ENCODE peak calls at places on chromosome 3, in six cellular contexts. P is vagina, Y is GM20000, G is GM23338, R is RWPE1, W is upper lobe of right lung. C is an unnamed sample.

GRCh38 chr3:179069762-179070390 is 1.7 kb downstream of the ZMAT3 start:
- DNase-seq in P (no peak), Y (no peak), G (no peak), R (peak), W (no peak), C (peak)

GRCh38 chr3:72311425-72311824 is 526.5 kb upstream of the PROK2 start:
- DNase-seq in R (no peak), P (no peak), W (no peak), Y (no peak), G (no peak), C (no peak)

GRCh38 chr3:39724233-39724846 is 85.1 kb upstream of the MYRIP start:
- DNase-seq in Y (no peak), R (no peak), W (no peak), G (peak), P (no peak), C (no peak)

GRCh38 chr3:45273681-45274515 is 47.8 kb upstream of the TMEM158 start:
- DNase-seq in Y (no peak), G (no peak), P (no peak), W (no peak), R (no peak), C (peak)

GRCh38 chr3:119604878-119605277 is 7.2 kb downstream of the PLA1A start:
- DNase-seq in W (no peak), R (peak), Y (no peak), P (no peak), G (no peak), C (peak)

GRCh38 chr3:100402150-100402706 is 889 bp downstream of the LNP1 start:
- DNase-seq in W (no peak), G (peak), P (no peak), Y (no peak), R (peak), C (peak)

GRCh38 chr3:43194490-43195115 is 88.7 kb upstream of the POMGNT2 start:
- DNase-seq in P (no peak), Y (no peak), G (no peak), W (no peak), R (no peak), C (peak)

GRCh38 chr3:148330486-148330885 is 367.2 kb upstream of the AGTR1 start:
- DNase-seq in G (no peak), Y (no peak), P (no peak), W (no peak), R (no peak), C (no peak)

GRCh38 chr3:130759692-130760338 is 13.2 kb upstream of the PIK3R4 start:
- DNase-seq in Y (peak), R (peak), W (no peak), P (no peak), G (peak), C (peak)

GRCh38 chr3:38609386-38610111 is 39.9 kb downstream of the SCN5A start:
- DNase-seq in W (peak), Y (no peak), R (no peak), G (no peak), P (no peak), C (no peak)

GRCh38 chr3:29338981-29339833 is 58.3 kb downstream of the RBMS3 start:
- DNase-seq in R (no peak), Y (no peak), P (no peak), W (no peak), G (no peak), C (no peak)

GRCh38 chr3:24829632-24830229 is 335.1 kb upstream of the THRB start:
- DNase-seq in W (peak), R (no peak), G (peak), Y (no peak), P (no peak), C (no peak)

GRCh38 chr3:172057059-172057458 is 17.7 kb downstream of the FNDC3B start:
- DNase-seq in G (no peak), R (no peak), P (no peak), Y (no peak), W (no peak), C (no peak)

GRCh38 chr3:8888296-8888915 is 74.9 kb downstream of the RAD18 start:
- DNase-seq in Y (no peak), W (no peak), P (no peak), R (no peak), G (no peak), C (no peak)

GRCh38 chr3:63864008-63864871 is 573 bp downstream of the ATXN7 start:
- DNase-seq in W (peak), Y (peak), G (peak), R (peak), P (no peak), C (no peak)

GRCh38 chr3:55127565-55127964 is 199.7 kb upstream of the LRTM1 start:
- DNase-seq in P (no peak), W (no peak), Y (no peak), G (no peak), R (no peak), C (no peak)

GRCh38 chr3:110301781-110302180 is 769.8 kb upstream of the NECTIN3 start:
- DNase-seq in P (no peak), W (no peak), R (no peak), Y (no peak), G (no peak), C (no peak)

GRCh38 chr3:194785315-194785714 is 99.6 kb downstream of the FAM43A start:
- DNase-seq in Y (no peak), R (no peak), W (no peak), G (no peak), P (peak), C (no peak)

GRCh38 chr3:50550079-50550736 is 17.3 kb downstream of the C3orf18 start:
- DNase-seq in P (no peak), G (peak), W (peak), Y (peak), R (peak), C (peak)

GRCh38 chr3:108383306-108383705 is 87.0 kb downstream of the HHLA2 start:
- DNase-seq in W (no peak), R (no peak), Y (no peak), G (no peak), P (no peak), C (no peak)

GRCh38 chr3:154193174-154193573 is 72.0 kb downstream of the ARHGEF26 start:
- DNase-seq in W (no peak), Y (no peak), P (no peak), G (no peak), R (no peak), C (no peak)

GRCh38 chr3:133854264-133854663 is 41.4 kb downstream of the RAB6B start:
- DNase-seq in Y (no peak), G (no peak), R (no peak), P (no peak), W (peak), C (no peak)

GRCh38 chr3:136802481-136802996 is 16.4 kb upstream of the SLC35G2 start:
- DNase-seq in P (no peak), R (no peak), G (no peak), W (no peak), Y (no peak), C (peak)

GRCh38 chr3:195870442-195870841 is 37.9 kb downstream of the TNK2 start:
- DNase-seq in R (peak), P (no peak), W (no peak), Y (no peak), G (no peak), C (peak)

GRCh38 chr3:167110906-167111305 is 269.2 kb downstream of the ZBBX start:
- DNase-seq in Y (no peak), W (no peak), R (peak), G (peak), P (no peak), C (peak)

GRCh38 chr3:99854899-99855298 is 37.2 kb downstream of the CMSS1 start:
- DNase-seq in W (no peak), G (no peak), P (no peak), Y (no peak), R (no peak), C (no peak)

GRCh38 chr3:125105116-125105515 is 49.3 kb upstream of the HEG1 start:
- DNase-seq in P (no peak), R (no peak), W (no peak), G (no peak), Y (no peak), C (no peak)

GRCh38 chr3:134666466-134666865 is 15.6 kb upstream of the KY start:
- DNase-seq in Y (no peak), W (no peak), R (peak), G (no peak), P (no peak), C (peak)

GRCh38 chr3:101976473-101976872 is 127.2 kb downstream of the NFKBIZ start:
- DNase-seq in W (no peak), Y (peak), R (no peak), G (no peak), P (no peak), C (no peak)

DNA sequence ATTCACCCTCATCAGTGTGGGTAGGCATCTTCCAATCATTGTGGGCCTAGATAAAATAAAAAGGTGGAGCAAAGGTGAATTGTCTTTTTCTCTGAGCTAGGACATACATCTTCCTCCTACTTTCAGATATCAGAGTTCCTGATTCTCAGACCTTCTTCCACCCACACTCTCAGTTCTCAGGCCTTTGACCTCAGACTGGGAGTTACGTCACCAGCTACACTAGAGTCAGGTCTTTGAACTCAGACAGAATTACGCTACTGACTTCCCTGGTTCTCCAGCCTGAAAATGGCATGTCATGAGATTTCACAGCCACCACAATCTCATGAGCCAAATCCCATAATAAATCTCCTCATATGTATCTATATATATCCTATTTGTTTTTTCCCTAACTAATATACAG is 39.0 kb downstream of the STRIT1 start:
- DNase-seq in P (no peak), R (no peak), G (no peak), Y (no peak), W (no peak), C (no peak)
- TF ChIP-seq CTCF in P (no peak), R (no peak), G (no peak), Y (no peak), W (no peak), C (no peak)

GRCh38 chr3:12752803-12753202 is 6.3 kb downstream of the TMEM40 start:
- DNase-seq in P (no peak), Y (no peak), R (no peak), W (no peak), G (no peak), C (peak)
- TF ChIP-seq CTCF in P (no peak), Y (no peak), R (no peak), W (no peak), G (no peak), C (no peak)

GRCh38 chr3:84318273-84318809 is 640.4 kb upstream of the CADM2 start:
- DNase-seq in R (no peak), Y (no peak), W (no peak), P (no peak), G (peak), C (no peak)
- TF ChIP-seq CTCF in R (no peak), Y (no peak), W (no peak), P (no peak), G (peak), C (no peak)

GRCh38 chr3:152938974-152939636 is 104.2 kb downstream of the P2RY1 start:
- DNase-seq in R (no peak), G (no peak), W (no peak), P (no peak), Y (no peak), C (no peak)
- TF ChIP-seq CTCF in R (no peak), G (no peak), W (no peak), P (no peak), Y (no peak), C (no peak)

DNA sequence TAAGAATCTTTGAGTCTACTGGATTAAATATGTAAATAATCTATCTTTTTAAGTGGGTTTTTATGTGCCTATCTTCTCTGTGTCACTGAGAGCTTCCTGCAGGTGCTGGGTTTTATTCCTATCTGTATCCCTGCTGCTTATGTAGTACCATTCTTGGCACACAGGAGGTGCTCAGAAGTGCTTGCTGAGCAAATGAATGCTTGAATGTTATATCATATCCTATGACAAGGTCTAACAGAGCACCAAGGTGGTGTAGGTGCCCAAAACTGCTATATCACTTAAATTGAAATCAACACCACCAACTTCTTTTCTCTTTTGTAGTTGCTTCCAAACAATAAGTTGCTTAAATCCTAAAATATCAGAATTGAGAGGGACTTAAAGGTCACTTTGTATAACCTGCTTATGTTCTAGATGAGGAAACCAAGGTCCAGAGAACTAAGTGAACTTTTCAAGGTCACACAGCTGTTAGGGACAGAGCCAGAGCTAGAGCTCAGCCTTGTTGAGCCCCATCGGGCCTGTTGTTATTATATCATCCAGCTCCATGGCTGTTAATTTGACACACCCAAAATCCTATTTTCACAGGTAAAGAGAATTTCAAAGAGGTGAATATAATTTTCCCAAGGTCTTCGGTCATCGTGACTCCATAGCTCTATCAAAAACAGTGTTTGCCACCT is 46.0 kb downstream of the CCNL1 start:
- DNase-seq in R (no peak), P (no peak), G (peak), Y (no peak), W (no peak), C (no peak)
- TF ChIP-seq CTCF in R (no peak), P (no peak), G (peak), Y (no peak), W (no peak), C (no peak)

GRCh38 chr3:128787256-128788253 is 61.6 kb downstream of the RAB7A start:
- DNase-seq in P (no peak), R (peak), Y (no peak), W (no peak), G (peak), C (peak)
- TF ChIP-seq CTCF in P (no peak), R (no peak), Y (no peak), W (peak), G (peak), C (peak)

GRCh38 chr3:152961323-152961722 is 126.4 kb downstream of the P2RY1 start:
- DNase-seq in W (no peak), P (no peak), R (peak), G (peak), Y (peak), C (peak)
- TF ChIP-seq CTCF in W (peak), P (no peak), R (peak), G (peak), Y (no peak), C (peak)